ENCODE peak calls at places on chromosomes 4 and X, in nine cellular contexts. Z is A549, D is heart left ventricle, Y is HepG2, H is breast epithelium, T is uterus, G is body of pancreas, N is thyroid gland, F is ovary. Q is an unnamed sample. For H3K4me1, the result is how much of the 10 kb centered on the place peaks cover.

GRCh38 chrX:136584545-136584944 is 52.5 kb downstream of the VGLL1 start:
- DNase-seq in H (no peak), G (no peak), T (no peak), Z (no peak), F (no peak), N (no peak), D (no peak), Y (no peak), Q (no peak)

GRCh38 chrX:1597345-1598020 is 6.1 kb downstream of the AKAP17A start:
- DNase-seq in G (no peak), D (no peak), Z (no peak), H (no peak), F (peak), T (no peak), N (no peak), Y (no peak), Q (no peak)

GRCh38 chrX:13473666-13474516 is 95.5 kb upstream of the EGFL6 start:
- DNase-seq in H (no peak), Y (no peak), T (no peak), D (no peak), G (no peak), N (no peak), Z (no peak), F (no peak), Q (peak)

GRCh38 chr4:53925050-53925605 is 139.3 kb downstream of the CHIC2 start:
- DNase-seq in Z (no peak), T (no peak), F (no peak), G (no peak), H (no peak), Y (no peak), N (no peak), D (no peak), Q (no peak)

GRCh38 chr4:70280567-70280966 is 38.2 kb downstream of the CSN3 start:
- DNase-seq in D (no peak), Z (no peak), N (peak), Y (no peak), H (no peak), G (no peak), F (no peak), T (no peak), Q (no peak)

GRCh38 chr4:122898370-122899150 is 23.8 kb downstream of the NUDT6 start:
- DNase-seq in G (no peak), H (no peak), N (peak), Z (peak), F (no peak), D (no peak), T (no peak), Y (no peak), Q (no peak)

GRCh38 chrX:142661696-142662095 is 364.0 kb upstream of the SPANXN4 start:
- DNase-seq in G (no peak), Z (no peak), D (no peak), Y (no peak), T (no peak), F (no peak), N (no peak), H (no peak), Q (no peak)

GRCh38 chr4:70559216-70559830 is 32.7 kb upstream of the AMBN start:
- DNase-seq in H (no peak), T (peak), G (peak), D (no peak), Y (peak), Z (peak), N (peak), F (no peak), Q (no peak)

GRCh38 chrX:137545711-137546651 is 19.9 kb upstream of the ZIC3 start:
- DNase-seq in T (no peak), G (no peak), D (no peak), N (no peak), F (no peak), H (no peak), Y (no peak), Z (no peak), Q (no peak)

GRCh38 chr4:139666735-139667266 is 1.2 kb downstream of the MGST2 start:
- DNase-seq in Z (no peak), H (peak), F (peak), N (peak), Y (peak), T (peak), D (no peak), G (peak), Q (peak)

GRCh38 chr4:125091031-125091540 is 223.7 kb upstream of the FAT4 start:
- DNase-seq in Y (no peak), G (no peak), T (no peak), N (no peak), F (no peak), D (no peak), Z (no peak), H (no peak), Q (no peak)

GRCh38 chrX:107731831-107732502 is 43.6 kb downstream of the TSC22D3 start:
- DNase-seq in T (peak), H (peak), D (peak), G (peak), Y (no peak), Z (peak), N (peak), F (peak), Q (peak)

GRCh38 chr4:128394778-128395177 is 107.2 kb upstream of the PGRMC2 start:
- DNase-seq in Z (no peak), H (no peak), D (no peak), F (no peak), T (no peak), N (no peak), G (no peak), Y (no peak), Q (no peak)

GRCh38 chrX:103791233-103791632 is 14.6 kb downstream of the PLP1 start:
- DNase-seq in Z (no peak), F (no peak), G (no peak), Y (no peak), D (no peak), T (no peak), H (no peak), N (no peak), Q (no peak)

GRCh38 chr4:114005569-114006442 is 26.4 kb upstream of the ARSJ start:
- DNase-seq in G (no peak), Y (no peak), D (no peak), N (no peak), Z (no peak), H (no peak), T (no peak), F (no peak), Q (no peak)

GRCh38 chr4:157514711-157515110 is 294.2 kb downstream of the GRIA2 start:
- DNase-seq in F (no peak), T (no peak), Z (no peak), G (no peak), Y (peak), H (no peak), D (no peak), N (no peak), Q (no peak)

GRCh38 chr4:108007984-108008383 is 18.3 kb downstream of the HADH start:
- DNase-seq in Z (no peak), H (no peak), Y (no peak), D (no peak), N (no peak), T (no peak), F (no peak), G (no peak), Q (no peak)

GRCh38 chr4:186449954-186450353 is 105.4 kb downstream of the MTNR1A start:
- DNase-seq in N (no peak), D (no peak), Z (no peak), F (no peak), H (no peak), Y (no peak), T (no peak), G (no peak), Q (no peak)

GRCh38 chrX:68989865-68990606 is 161.2 kb downstream of the EFNB1 start:
- DNase-seq in G (peak), T (peak), H (no peak), F (peak), Y (no peak), Z (no peak), N (peak), D (peak), Q (no peak)

GRCh38 chr4:126364290-126364978 is 1049.7 kb downstream of the FAT4 start:
- DNase-seq in G (no peak), Z (no peak), F (no peak), N (no peak), H (no peak), D (no peak), Y (no peak), T (no peak), Q (no peak)

GRCh38 chr4:1048781-1049590 is 37.6 kb downstream of the FGFRL1 start:
- DNase-seq in Z (no peak), G (no peak), T (peak), Y (no peak), D (no peak), F (peak), N (no peak), H (peak), Q (no peak)

GRCh38 chr4:176671532-176671931 is 121.2 kb downstream of the VEGFC start:
- DNase-seq in Y (no peak), T (peak), Z (no peak), D (no peak), F (no peak), G (peak), H (no peak), N (no peak), Q (no peak)

GRCh38 chr4:89995824-89996223 is 101.2 kb downstream of the MMRN1 start:
- DNase-seq in D (no peak), N (no peak), T (no peak), G (no peak), F (no peak), Z (no peak), Y (peak), H (no peak), Q (no peak)

GRCh38 chrX:80285131-80285773 is 135.0 kb upstream of the TENT5D start:
- DNase-seq in G (peak), Y (peak), N (peak), T (no peak), Z (peak), D (no peak), H (no peak), F (no peak), Q (no peak)

GRCh38 chrX:115229337-115229991 is 4.4 kb downstream of the LRCH2 start:
- DNase-seq in D (no peak), Z (no peak), Y (no peak), T (no peak), F (no peak), N (no peak), G (no peak), H (no peak), Q (no peak)

GRCh38 chrX:118536204-118536603 is 40.6 kb downstream of the DOCK11 start:
- DNase-seq in T (no peak), H (no peak), N (no peak), Z (no peak), D (no peak), G (no peak), F (no peak), Y (no peak), Q (no peak)

GRCh38 chrX:14712096-14712495 is 160.8 kb downstream of the FANCB start:
- DNase-seq in Y (peak), N (no peak), D (no peak), T (no peak), G (no peak), F (no peak), Z (no peak), H (no peak), Q (no peak)

GRCh38 chrX:72621163-72621562 is 48.5 kb upstream of the HDAC8 start:
- DNase-seq in Z (peak), N (no peak), Y (no peak), F (no peak), T (no peak), H (no peak), G (peak), D (no peak), Q (no peak)

GRCh38 chr4:48960988-48961635 is 25.0 kb upstream of the CWH43 start:
- DNase-seq in N (no peak), D (no peak), G (no peak), Y (no peak), F (no peak), Z (no peak), T (no peak), H (no peak), Q (no peak)

GRCh38 chr4:122639181-122639580 is 18.3 kb upstream of the IL21 start:
- DNase-seq in D (no peak), H (no peak), N (no peak), T (no peak), Y (no peak), Z (no peak), G (no peak), F (no peak), Q (no peak)

GRCh38 chr4:181427076-181427475 is 816.1 kb upstream of the TENM3 start:
- DNase-seq in G (no peak), Y (no peak), H (no peak), T (no peak), Z (no peak), D (no peak), F (no peak), N (no peak), Q (no peak)

GRCh38 chr4:82947498-82947897 is 47.0 kb downstream of the THAP9 start:
- DNase-seq in N (no peak), Y (no peak), F (no peak), Z (no peak), T (no peak), H (no peak), G (no peak), D (no peak), Q (no peak)
- H3K27ac ChIP-seq in N (no peak), Y (no peak), F (no peak), Z (no peak), T (no peak), H (no peak), G (no peak), D (no peak), Q (no peak)

DNA sequence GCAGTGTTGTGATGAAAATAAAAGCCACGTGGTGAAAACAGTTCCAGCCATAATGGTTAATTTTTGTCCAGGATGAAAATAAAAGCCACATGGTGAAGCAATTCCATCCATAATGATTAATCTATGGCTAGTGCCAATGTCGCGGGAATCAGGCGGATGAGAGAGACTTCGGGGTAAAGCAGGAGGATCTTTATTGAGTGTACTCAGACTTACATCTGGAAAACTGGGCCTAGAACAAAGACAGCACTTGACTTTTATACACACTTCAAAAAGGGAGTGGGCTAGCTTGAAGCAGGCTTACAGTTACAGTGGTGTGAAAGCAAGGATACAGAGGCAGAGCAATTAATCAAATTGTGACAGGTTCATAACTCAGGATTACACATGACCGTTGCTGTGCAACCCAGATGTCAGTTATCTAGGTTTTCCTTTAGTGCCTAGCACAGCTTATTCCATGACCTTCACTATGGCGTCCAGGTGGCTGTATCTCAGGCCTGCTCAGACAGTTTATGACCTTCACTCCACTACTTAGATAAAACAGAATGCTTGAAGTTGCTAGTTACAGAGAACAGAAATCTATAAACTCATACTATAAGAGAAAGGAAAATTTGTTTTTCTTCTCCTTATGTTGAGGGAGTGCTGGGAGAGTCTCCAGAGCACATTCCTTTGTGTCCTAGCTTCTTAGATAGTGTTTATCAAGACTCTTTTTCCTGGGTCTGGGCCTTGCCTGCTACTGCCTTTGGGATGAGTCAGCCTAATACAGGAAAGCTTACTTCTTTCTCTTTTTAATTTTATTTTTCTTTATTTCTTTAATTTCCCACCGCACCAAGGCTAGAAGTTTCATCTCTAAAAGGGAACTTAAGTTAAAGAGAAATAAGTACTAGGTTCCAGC is 5.9 kb upstream of the PLA2G12A start:
- DNase-seq in D (no peak), N (no peak), Z (no peak), F (no peak), T (no peak), G (peak), H (no peak), Y (no peak), Q (no peak)
- TF ChIP-seq POLR2A in D (no peak), N (no peak), Z (no peak), F (no peak), T (no peak), G (no peak), H (no peak), Y (no peak), Q (no peak)

GRCh38 chr4:3677671-3678070 is 88.5 kb upstream of the ADRA2C start:
- DNase-seq in D (no peak), G (no peak), T (peak), Z (no peak), F (no peak), H (no peak), N (no peak), Y (no peak), Q (no peak)
- H3K4me1 ChIP-seq in D (under half), G (under half), T (under half), Z (under half), F (under half), H (under half), N (under half), Y (under half), Q (under half)

DNA sequence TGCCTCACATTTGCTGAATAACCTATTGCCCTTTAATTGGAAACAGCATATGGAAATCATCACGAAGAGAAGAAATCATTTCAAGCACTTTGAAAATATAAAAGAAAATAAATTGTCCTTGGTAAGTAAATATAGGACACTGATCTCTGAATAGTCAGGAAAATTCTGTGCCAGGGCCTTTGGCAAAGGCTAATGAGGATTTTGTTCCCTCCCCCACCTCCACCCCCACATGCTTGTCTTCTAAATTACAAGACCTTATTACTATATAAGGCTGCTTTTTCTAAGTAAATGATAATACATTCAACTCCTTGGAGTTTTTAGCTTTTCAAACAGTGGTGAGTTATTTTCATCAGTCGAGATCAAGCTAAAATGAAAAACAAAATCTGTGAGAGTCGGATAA is 15.8 kb downstream of the SYNPO2 start:
- DNase-seq in Z (no peak), H (no peak), D (no peak), T (peak), F (peak), Y (no peak), N (no peak), G (no peak), Q (no peak)
- H3K27ac ChIP-seq in Z (no peak), H (peak), D (peak), T (peak), F (peak), Y (no peak), N (peak), G (no peak), Q (peak)

DNA sequence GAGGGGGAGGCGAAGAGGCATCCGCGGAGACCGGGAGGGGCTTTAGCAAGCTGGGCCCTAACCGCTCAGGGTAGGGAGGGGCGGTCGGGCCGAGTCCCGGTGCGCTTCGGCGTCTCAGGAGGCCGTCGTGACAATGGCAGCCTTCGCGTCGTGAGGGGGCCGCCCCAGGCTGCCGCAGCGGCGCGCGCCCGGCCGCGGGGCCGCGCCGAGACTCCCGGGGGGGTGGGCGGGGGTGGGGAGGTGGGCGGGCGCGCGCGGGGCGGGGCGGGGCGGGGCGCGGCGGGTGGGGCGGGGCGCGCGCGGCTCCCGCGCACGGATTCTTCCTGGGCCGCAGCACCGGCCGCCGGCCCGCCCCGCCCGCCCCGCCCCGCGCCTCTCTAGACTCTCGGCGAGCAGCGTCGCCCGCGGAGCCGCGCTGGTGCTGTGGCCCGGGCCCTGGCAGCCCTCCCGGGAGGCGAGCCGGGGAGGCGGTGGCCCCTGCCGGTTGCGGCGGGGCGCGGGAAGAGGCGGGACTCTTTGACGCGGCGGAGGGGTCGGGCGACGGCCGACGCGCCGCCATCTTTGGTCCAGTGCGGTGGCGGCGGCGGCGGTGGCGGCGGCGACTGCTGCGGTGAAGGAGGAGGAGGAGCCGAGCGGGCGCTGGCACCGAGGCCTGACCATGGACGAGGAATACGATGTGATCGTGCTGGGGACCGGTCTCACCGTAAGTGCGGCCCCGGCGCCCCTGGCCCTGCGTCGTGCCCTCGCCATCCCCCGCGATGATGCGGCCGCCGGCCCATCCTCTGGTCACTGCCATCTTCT is at the start of gene GDI1:
- DNase-seq in N (peak), Y (no peak), T (no peak), F (peak), H (no peak), D (peak), G (peak), Z (peak), Q (peak)
- TF ChIP-seq POLR2A in N (no peak), Y (no peak), T (peak), F (peak), H (no peak), D (no peak), G (no peak), Z (peak), Q (peak)

GRCh38 chr4:8440491-8441311 is at the start of the genes ACOX3 and TRMT44:
- DNase-seq in Y (peak), G (peak), D (peak), H (peak), N (peak), T (peak), Z (peak), F (peak), Q (peak)

GRCh38 chr4:8438743-8439142 is 1.8 kb downstream of the ACOX3 start:
- DNase-seq in H (no peak), N (peak), F (peak), Z (no peak), Y (no peak), T (no peak), G (peak), D (no peak), Q (no peak)

GRCh38 chr4:8441499-8442091 is 1.0 kb downstream of the TRMT44 start:
- DNase-seq in G (no peak), H (no peak), F (no peak), T (no peak), Y (no peak), D (no peak), Z (no peak), N (no peak), Q (no peak)

GRCh38 chr4:8439914-8440490 is 521 bp downstream of the ACOX3 start:
- DNase-seq in D (no peak), H (no peak), Z (no peak), T (peak), G (no peak), F (no peak), N (no peak), Y (peak), Q (no peak)

DNA sequence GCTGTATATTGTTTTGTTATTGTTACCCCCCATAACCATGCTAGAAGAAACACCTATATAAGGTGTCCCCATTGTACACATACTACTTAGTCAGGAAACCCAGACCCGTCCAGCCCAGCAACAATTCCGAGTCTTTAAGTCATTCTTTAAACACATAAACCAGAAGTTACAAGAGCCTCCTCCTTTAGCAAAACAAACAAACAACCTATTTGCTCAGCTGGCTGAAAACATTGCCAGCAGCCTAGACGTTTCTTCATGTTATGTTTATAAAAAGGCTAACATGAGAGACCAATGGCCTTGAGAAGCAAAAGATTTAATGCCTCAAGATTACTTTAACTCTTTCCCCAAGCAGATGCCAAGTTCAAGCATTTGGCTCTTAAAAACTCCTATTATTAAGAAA is 1.4 kb downstream of the ACOX3 start:
- DNase-seq in D (no peak), F (no peak), G (peak), T (no peak), H (no peak), N (no peak), Z (no peak), Y (no peak), Q (no peak)
- H3K4me1 ChIP-seq in D (half or more), F (under half), G (half or more), T (under half), H (under half), N (half or more), Z (under half), Y (under half), Q (under half)

GRCh38 chrX:100745806-100746537 is 14.1 kb upstream of the SYTL4 start:
- DNase-seq in N (peak), G (no peak), Z (no peak), T (peak), Y (no peak), H (no peak), F (no peak), D (no peak), Q (no peak)
- H3K27ac ChIP-seq in N (peak), G (peak), Z (no peak), T (peak), Y (no peak), H (peak), F (peak), D (no peak), Q (no peak)

GRCh38 chr4:2793920-2794706 is 1.2 kb downstream of the SH3BP2 start:
- DNase-seq in H (peak), Y (peak), D (peak), G (peak), N (peak), T (peak), F (peak), Z (no peak), Q (peak)
- TF ChIP-seq POLR2A in H (no peak), Y (no peak), D (no peak), G (peak), N (no peak), T (no peak), F (no peak), Z (no peak), Q (no peak)

Q was measured in Peyer's patch.